ENCODE peak calls at places on chromosomes 13 and 19, in nine cellular contexts. F is aorta; Q is SK-N-SH treated with all-trans-retinoic acid at 6 μM for 48 hours; W is PC-3; D is heart right ventricle; X is left cardiac atrium; Y is activated CD8-positive, alpha-beta memory T cell treated with anti-CD3 and anti-CD28 coated beads, Interleukin-2, amount 10 ng/mL, durations not matched to agents 7 days and 5 days; L is psoas muscle; K is Panc1. M is an unnamed sample.

GRCh38 chr13:43434185-43434584 is 352.6 kb downstream of the ENOX1 start:
- ATAC-seq in F (no peak), Q (no peak), W (no peak), D (peak), X (no peak), Y (no peak), L (peak), K (no peak), M (no peak)

GRCh38 chr19:48660854-48661731 is 11.7 kb downstream of the NTN5 start:
- ATAC-seq in F (peak), Q (peak), W (peak), D (peak), X (peak), Y (peak), L (peak), K (peak), M (peak)

GRCh38 chr13:52851153-52851962 is 2.9 kb upstream of the PCDH8 start:
- ATAC-seq in F (peak), Q (peak), W (peak), D (peak), X (peak), Y (no peak), L (peak), K (peak), M (peak)

GRCh38 chr13:43388282-43389034 is 365.1 kb downstream of the DNAJC15 start:
- ATAC-seq in F (no peak), Q (no peak), W (peak), D (no peak), X (no peak), Y (no peak), L (peak), K (no peak), M (no peak)

GRCh38 chr19:50044922-50045321 is 19.1 kb downstream of the ZNF473 start:
- ATAC-seq in F (no peak), Q (no peak), W (no peak), D (no peak), X (no peak), Y (no peak), L (no peak), K (no peak), M (no peak)

GRCh38 chr19:18259848-18260247 is 14.4 kb downstream of the IQCN start:
- ATAC-seq in F (no peak), Q (no peak), W (no peak), D (no peak), X (no peak), Y (no peak), L (no peak), K (no peak), M (no peak)

GRCh38 chr19:5023128-5023571 is 54.2 kb downstream of the KDM4B start:
- ATAC-seq in F (peak), Q (no peak), W (no peak), D (peak), X (peak), Y (no peak), L (peak), K (no peak), M (no peak)

GRCh38 chr19:46413262-46414031 is at the start of gene CCDC8:
- ATAC-seq in F (peak), Q (no peak), W (no peak), D (peak), X (peak), Y (no peak), L (peak), K (peak), M (no peak)

GRCh38 chr19:36796714-36796999 is 24.1 kb upstream of the ZNF850 start:
- ATAC-seq in F (no peak), Q (no peak), W (no peak), D (no peak), X (no peak), Y (no peak), L (no peak), K (no peak), M (no peak)

GRCh38 chr19:42134671-42135070 is 2.4 kb upstream of the POU2F2 start:
- ATAC-seq in F (no peak), Q (no peak), W (no peak), D (no peak), X (no peak), Y (no peak), L (no peak), K (no peak), M (no peak)

GRCh38 chr19:40906512-40906911 is 24.5 kb upstream of the CYP2A7 start:
- ATAC-seq in F (no peak), Q (no peak), W (no peak), D (no peak), X (no peak), Y (no peak), L (no peak), K (no peak), M (no peak)

GRCh38 chr13:73657821-73658540 is 476.2 kb downstream of the KLF12 start:
- ATAC-seq in F (peak), Q (no peak), W (no peak), D (peak), X (peak), Y (no peak), L (no peak), K (no peak), M (no peak)

GRCh38 chr13:44061876-44062275 is 182.2 kb downstream of the LACC1 start:
- ATAC-seq in F (no peak), Q (no peak), W (no peak), D (no peak), X (no peak), Y (no peak), L (no peak), K (no peak), M (no peak)

GRCh38 chr13:99335603-99336002 is 28.4 kb upstream of the GPR183 start:
- ATAC-seq in F (no peak), Q (no peak), W (no peak), D (no peak), X (no peak), Y (no peak), L (no peak), K (no peak), M (no peak)

GRCh38 chr13:31945202-31945978 is 86.2 kb upstream of the FRY start:
- ATAC-seq in F (no peak), Q (peak), W (peak), D (peak), X (peak), Y (no peak), L (peak), K (no peak), M (no peak)

GRCh38 chr19:44596428-44597130 is 16.8 kb upstream of the IGSF23 start:
- ATAC-seq in F (no peak), Q (peak), W (no peak), D (no peak), X (no peak), Y (no peak), L (no peak), K (no peak), M (no peak)

GRCh38 chr19:49601482-49602038 is 10.6 kb downstream of the PRR12 start:
- ATAC-seq in F (no peak), Q (no peak), W (no peak), D (no peak), X (no peak), Y (no peak), L (no peak), K (no peak), M (no peak)

GRCh38 chr13:59658736-59659330 is 504.9 kb downstream of the DIAPH3 start:
- ATAC-seq in F (no peak), Q (no peak), W (no peak), D (peak), X (peak), Y (no peak), L (peak), K (no peak), M (no peak)

GRCh38 chr19:3163943-3164342 is 14.6 kb upstream of the S1PR4 start:
- ATAC-seq in F (no peak), Q (no peak), W (peak), D (no peak), X (no peak), Y (no peak), L (no peak), K (no peak), M (no peak)

GRCh38 chr13:41707192-41707858 is 250.0 kb downstream of the RGCC start:
- ATAC-seq in F (peak), Q (no peak), W (no peak), D (peak), X (peak), Y (no peak), L (no peak), K (no peak), M (no peak)

GRCh38 chr19:18281082-18282020 is at the start of gene JUND:
- ATAC-seq in F (peak), Q (peak), W (peak), D (peak), X (peak), Y (peak), L (peak), K (peak), M (peak)

GRCh38 chr13:48596128-48596429 is 57.6 kb upstream of the CYSLTR2 start:
- ATAC-seq in F (no peak), Q (no peak), W (no peak), D (no peak), X (no peak), Y (no peak), L (no peak), K (no peak), M (no peak)

GRCh38 chr19:5806905-5807304 is 2.0 kb downstream of the NRTN start:
- ATAC-seq in F (no peak), Q (no peak), W (no peak), D (no peak), X (no peak), Y (no peak), L (no peak), K (no peak), M (no peak)

GRCh38 chr19:8113017-8113416 is 36.4 kb downstream of the FBN3 start:
- ATAC-seq in F (no peak), Q (no peak), W (no peak), D (no peak), X (no peak), Y (no peak), L (no peak), K (no peak), M (no peak)